ENCODE peak calls at places on chromosomes 3 and 15, in six cellular contexts. K is OCI-LY7, U is astrocyte of the spinal cord, I is GM12865, J is BE2C, Z is upper lobe of right lung. S is an unnamed sample.

GRCh38 chr3:151318313-151318712 is 1.7 kb upstream of the GPR87 start:
- DNase-seq in U (no peak), J (no peak), Z (no peak), K (no peak), I (no peak), S (no peak)

GRCh38 chr3:20066848-20067617 is 26.8 kb downstream of the KAT2B start:
- DNase-seq in J (no peak), Z (no peak), I (no peak), U (no peak), K (no peak), S (no peak)

GRCh38 chr3:106183762-106184391 is 315.1 kb upstream of the CBLB start:
- DNase-seq in J (no peak), U (peak), I (peak), Z (no peak), K (no peak), S (peak)

GRCh38 chr15:96849501-96849900 is 519.0 kb downstream of the NR2F2 start:
- DNase-seq in I (no peak), K (no peak), U (peak), J (no peak), Z (no peak), S (no peak)

GRCh38 chr15:90501898-90502297 is 27.8 kb upstream of the CRTC3 start:
- DNase-seq in J (no peak), I (no peak), U (no peak), K (no peak), Z (no peak), S (no peak)

GRCh38 chr3:29822051-29822450 is 541.2 kb downstream of the RBMS3 start:
- DNase-seq in Z (no peak), I (peak), K (no peak), U (peak), J (no peak), S (peak)

GRCh38 chr3:127834771-127835170 is 12.5 kb upstream of the MGLL start:
- DNase-seq in I (peak), Z (no peak), U (no peak), J (no peak), K (no peak), S (no peak)

GRCh38 chr3:160133757-160134156 is 91.5 kb upstream of the C3orf80 start:
- DNase-seq in K (no peak), J (peak), Z (no peak), U (no peak), I (no peak), S (no peak)

GRCh38 chr15:70479785-70480184 is 283.6 kb downstream of the UACA start:
- DNase-seq in K (no peak), Z (no peak), U (no peak), J (no peak), I (peak), S (no peak)

GRCh38 chr15:37771462-37771861 is 163.0 kb upstream of the TMCO5A start:
- DNase-seq in K (no peak), Z (no peak), U (peak), J (no peak), I (no peak), S (no peak)

GRCh38 chr3:15500107-15500724 is 21.3 kb downstream of the COLQ start:
- DNase-seq in U (no peak), Z (no peak), J (no peak), I (peak), K (no peak), S (no peak)

GRCh38 chr3:133572158-133573053 is 1.1 kb upstream of the CDV3 start:
- DNase-seq in K (peak), U (no peak), J (no peak), I (peak), Z (no peak), S (no peak)

GRCh38 chr3:184574552-184575430 is 13.2 kb downstream of the EPHB3 start:
- DNase-seq in K (peak), Z (no peak), I (no peak), J (peak), U (no peak), S (no peak)

GRCh38 chr3:12662593-12663310 is 1.2 kb downstream of the RAF1 start:
- DNase-seq in Z (peak), K (peak), J (peak), U (peak), I (peak), S (no peak)

GRCh38 chr3:152915695-152916094 is 80.8 kb downstream of the P2RY1 start:
- DNase-seq in Z (no peak), U (no peak), I (no peak), K (no peak), J (no peak), S (no peak)

GRCh38 chr3:127256872-127257271 is 31.0 kb downstream of the PRR20G start:
- DNase-seq in J (no peak), Z (no peak), I (no peak), U (no peak), K (no peak), S (no peak)

GRCh38 chr3:14497321-14497720 is 42.8 kb downstream of the GRIP2 start:
- DNase-seq in J (no peak), U (no peak), K (peak), Z (peak), I (no peak), S (no peak)

GRCh38 chr3:166752214-166752613 is 627.9 kb downstream of the ZBBX start:
- DNase-seq in K (no peak), U (no peak), Z (no peak), J (no peak), I (no peak), S (no peak)

GRCh38 chr15:40306371-40306770 is 1.4 kb downstream of the PLCB2 start:
- DNase-seq in J (no peak), K (no peak), I (no peak), Z (peak), U (no peak), S (no peak)
- H3K4me3 ChIP-seq in J (no peak), K (no peak), I (peak), Z (peak), U (no peak), S (no peak)

GRCh38 chr3:45870099-45870498 is 16.2 kb upstream of the CCR9 start:
- DNase-seq in K (no peak), U (no peak), Z (no peak), I (peak), J (no peak), S (no peak)
- H3K4me3 ChIP-seq in K (no peak), U (no peak), Z (no peak), I (no peak), J (no peak), S (no peak)

GRCh38 chr3:173553635-173554280 is 156.2 kb downstream of the NLGN1 start:
- DNase-seq in K (peak), I (peak), J (peak), U (peak), Z (no peak), S (no peak)
- H3K4me3 ChIP-seq in K (no peak), I (no peak), J (no peak), U (no peak), Z (no peak), S (no peak)

GRCh38 chr3:190010486-190010885 is 110.2 kb downstream of the P3H2 start:
- DNase-seq in U (no peak), J (no peak), I (no peak), K (no peak), Z (no peak), S (no peak)

GRCh38 chr3:190014940-190015339 is 105.8 kb downstream of the P3H2 start:
- DNase-seq in J (no peak), Z (no peak), I (peak), U (no peak), K (no peak), S (no peak)

GRCh38 chr3:190012314-190012782 is 108.3 kb downstream of the P3H2 start:
- DNase-seq in Z (no peak), J (no peak), U (peak), I (no peak), K (no peak), S (peak)

GRCh38 chr3:190013943-190014924 is 106.5 kb downstream of the P3H2 start:
- DNase-seq in Z (no peak), I (peak), J (no peak), U (no peak), K (no peak), S (no peak)

DNA sequence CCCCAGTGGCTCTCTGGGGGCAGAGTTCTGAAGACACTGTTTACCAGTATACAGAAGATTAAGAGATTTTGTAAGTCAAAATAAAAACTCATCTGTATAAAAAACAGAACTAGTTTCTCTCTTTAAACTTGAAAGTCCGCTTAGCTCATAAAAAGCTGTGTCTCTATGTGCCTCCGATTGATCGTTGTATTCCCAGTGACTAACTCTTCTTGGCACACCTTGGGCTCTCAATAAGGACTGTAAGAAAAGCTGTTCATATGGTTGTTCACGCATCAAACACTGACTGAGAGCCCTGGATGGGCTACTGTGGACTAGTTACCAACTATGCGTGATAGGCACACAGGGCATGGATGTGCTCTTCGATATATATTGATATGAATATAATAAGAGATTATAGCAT is 107.9 kb downstream of the P3H2 start:
- DNase-seq in I (no peak), K (no peak), U (peak), J (no peak), Z (no peak), S (no peak)
- H3K4me3 ChIP-seq in I (no peak), K (no peak), U (no peak), J (no peak), Z (no peak), S (no peak)

S was measured in kidney epithelial cell.